ENCODE peak calls at places on chromosomes 16 and 17, in five cellular contexts. G, K, S, U and X are unnamed samples.

GRCh38 chr17:55067697-55068439 is 99.3 kb downstream of the STXBP4 start:
- DNase-seq in S (no peak), K (no peak), U (no peak), G (no peak), X (no peak)

GRCh38 chr17:37642706-37643105 is 540 bp downstream of the DDX52 start:
- DNase-seq in U (no peak), S (peak; percentile 29), K (no peak), G (peak; percentile 40), X (no peak)

GRCh38 chr17:6981426-6981825 is 14.4 kb upstream of the ALOX12 start:
- DNase-seq in G (no peak), U (no peak), S (no peak), K (no peak), X (no peak)

GRCh38 chr16:86424968-86425367 is 85.4 kb upstream of the FOXF1 start:
- DNase-seq in G (no peak), U (no peak), K (no peak), S (no peak), X (no peak)

GRCh38 chr16:13961099-13961811 is 41.3 kb downstream of the ERCC4 start:
- DNase-seq in S (no peak), U (no peak), K (no peak), G (no peak), X (no peak)

GRCh38 chr16:89188064-89188441 is 12.3 kb downstream of the SLC22A31 start:
- DNase-seq in S (no peak), K (no peak), U (no peak), G (no peak), X (peak; percentile 28)

GRCh38 chr16:11190585-11191565 is 65.1 kb downstream of the SOCS1 start:
- DNase-seq in S (peak; percentile 37), U (no peak), K (no peak), G (no peak), X (no peak)

GRCh38 chr16:69071036-69071435 is 34.4 kb upstream of the HAS3 start:
- DNase-seq in S (no peak), G (no peak), K (no peak), U (no peak), X (no peak)

GRCh38 chr17:27546624-27547300 is 84.2 kb upstream of the LGALS9 start:
- DNase-seq in G (no peak), K (no peak), U (no peak), S (no peak), X (no peak)

GRCh38 chr17:8151120-8151640 is 1.0 kb downstream of the PER1 start:
- DNase-seq in U (peak; percentile 98), S (peak; percentile 82), K (peak; percentile 81), G (no peak), X (peak; percentile 85)

GRCh38 chr17:10624966-10625365 is 32.1 kb downstream of the MYH3 start:
- DNase-seq in G (no peak), U (no peak), K (no peak), S (no peak), X (no peak)

GRCh38 chr17:14513835-14514234 is 213.0 kb downstream of the HS3ST3B1 start:
- DNase-seq in K (peak; percentile 22), S (no peak), G (no peak), U (no peak), X (no peak)

GRCh38 chr16:84450176-84450865 is 54.1 kb downstream of the MEAK7 start:
- DNase-seq in S (no peak), U (peak; percentile 54), K (no peak), G (no peak), X (no peak)

GRCh38 chr16:67926181-67926742 is 5.4 kb downstream of the CTRL start:
- DNase-seq in K (peak; percentile 40), G (no peak), S (no peak), U (peak; percentile 86), X (no peak)

GRCh38 chr17:83081561-83082201 is 2.3 kb downstream of the METRNL start:
- DNase-seq in K (no peak), U (peak; percentile 96), G (no peak), S (peak; percentile 58), X (no peak)

GRCh38 chr17:82399601-82400101 is 18.5 kb upstream of the HEXD start:
- DNase-seq in K (no peak), G (no peak), S (no peak), U (no peak), X (no peak)

GRCh38 chr16:68529931-68530667 is 9.0 kb upstream of the ZFP90 start:
- DNase-seq in G (peak; percentile 99), U (peak; percentile 98), K (peak; percentile 92), S (peak; percentile 79), X (peak; percentile 74)

GRCh38 chr17:19645608-19646250 is 2.8 kb upstream of the ALDH3A2 start:
- DNase-seq in K (peak; percentile 82), S (peak; percentile 11), U (no peak), G (peak; percentile 40), X (peak; percentile 24)

GRCh38 chr17:46782250-46782953 is 36.1 kb downstream of the WNT3 start:
- DNase-seq in K (peak; percentile 75), S (peak; percentile 43), U (no peak), G (peak; percentile 74), X (peak; percentile 38)

DNA sequence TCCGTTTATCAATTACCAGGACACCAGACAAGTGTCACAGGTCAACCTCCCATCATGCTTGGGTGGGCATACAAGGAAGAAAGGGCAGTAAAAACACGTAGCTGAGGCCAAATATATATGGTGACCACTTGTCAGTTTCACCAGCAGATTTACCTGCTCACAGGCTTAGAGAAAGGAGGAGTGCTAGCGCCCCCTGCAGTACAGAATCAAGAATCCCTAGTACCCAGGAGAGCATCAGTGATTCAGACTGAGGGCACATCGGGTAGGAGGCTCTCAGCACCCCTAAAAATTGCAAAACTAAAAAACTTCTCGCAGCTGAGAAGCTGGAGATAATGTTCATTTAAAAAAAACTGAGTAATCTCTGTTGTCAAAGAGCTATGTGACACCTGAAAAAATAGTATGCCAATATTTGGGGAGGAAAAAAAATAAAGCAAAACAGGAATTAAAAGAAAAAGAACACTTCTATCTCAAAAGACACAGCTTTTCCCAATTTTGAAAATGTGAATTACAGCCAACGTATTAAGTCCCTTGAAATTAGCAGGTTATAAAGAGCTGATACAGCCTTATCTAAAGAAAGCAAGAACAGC is 21.2 kb upstream of the MON1B start:
- DNase-seq in S (no peak), G (peak; percentile 33), K (peak; percentile 70), U (no peak), X (peak; percentile 68)
- TF ChIP-seq CTCF in S (peak; percentile 80), G (peak; percentile 56), K (peak; percentile 65), U (no peak), X (peak; percentile 81)

DNA sequence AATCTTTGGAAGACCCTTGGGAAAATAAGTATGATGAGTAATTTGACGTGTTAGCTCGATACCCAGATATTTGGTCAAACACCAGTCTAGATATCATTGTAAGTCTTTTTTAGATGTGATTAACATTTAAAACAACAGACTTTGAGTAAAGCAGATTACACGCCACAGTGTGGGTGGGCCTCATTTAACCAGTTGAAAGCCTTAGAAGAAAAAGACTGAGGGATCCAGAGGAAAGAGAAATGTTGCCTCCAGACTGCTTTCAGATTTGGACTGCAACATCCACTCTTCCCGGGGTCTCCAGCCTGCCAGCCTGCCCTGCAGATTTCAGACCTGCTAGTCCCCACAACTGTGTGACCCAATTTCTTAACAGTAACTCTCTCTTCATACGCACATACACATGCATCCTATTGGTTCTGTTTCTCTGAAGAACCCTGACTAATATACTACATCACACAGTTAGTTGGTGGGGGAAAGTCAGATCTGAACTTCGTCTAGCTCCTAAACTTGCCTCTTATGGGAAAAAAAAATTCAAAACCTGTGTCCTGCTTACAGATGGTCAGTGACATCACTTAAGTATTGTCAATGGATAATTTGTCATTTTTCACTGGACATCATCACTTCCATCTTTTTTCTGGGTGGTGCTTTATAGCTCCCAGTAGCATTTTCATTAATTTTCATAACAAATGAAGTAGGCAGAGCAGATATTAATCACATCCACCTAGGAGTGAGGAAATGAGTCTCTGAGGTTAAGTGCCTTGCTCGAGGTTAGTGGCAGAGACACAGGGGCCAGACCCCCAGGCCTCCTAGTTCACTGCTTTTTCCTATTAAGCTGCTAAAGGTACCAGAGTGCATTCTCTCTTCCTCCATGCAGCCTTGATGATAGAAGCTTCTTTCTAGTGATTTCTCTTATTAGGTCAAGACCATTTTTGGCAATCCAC is 107.7 kb upstream of the TOB1 start:
- DNase-seq in G (no peak), S (no peak), U (no peak), K (no peak), X (no peak)
- TF ChIP-seq CTCF in G (no peak), S (no peak), U (no peak), K (no peak), X (no peak)

GRCh38 chr17:32444301-32445074 is at the start of gene PSMD11:
- DNase-seq in K (peak; percentile 99), G (peak; percentile 99), S (peak; percentile 96), U (peak; percentile 99), X (peak; percentile 99)

GRCh38 chr17:32446949-32447348 is 2.6 kb downstream of the PSMD11 start:
- DNase-seq in K (no peak), S (no peak), U (no peak), G (no peak), X (no peak)

GRCh38 chr17:32445075-32445427 is 741 bp downstream of the PSMD11 start:
- DNase-seq in U (no peak), K (peak; percentile 17), S (peak; percentile 60), G (peak; percentile 70), X (peak; percentile 42)

GRCh38 chr17:32445497-32445896 is 1.2 kb downstream of the PSMD11 start:
- DNase-seq in S (no peak), U (no peak), K (no peak), G (no peak), X (no peak)

GRCh38 chr17:32445976-32446375 is 1.7 kb downstream of the PSMD11 start:
- DNase-seq in S (peak; percentile 9), K (no peak), U (no peak), G (peak; percentile 35), X (no peak)
- TF ChIP-seq CTCF in S (no peak), K (no peak), U (no peak), G (no peak), X (no peak)

DNA sequence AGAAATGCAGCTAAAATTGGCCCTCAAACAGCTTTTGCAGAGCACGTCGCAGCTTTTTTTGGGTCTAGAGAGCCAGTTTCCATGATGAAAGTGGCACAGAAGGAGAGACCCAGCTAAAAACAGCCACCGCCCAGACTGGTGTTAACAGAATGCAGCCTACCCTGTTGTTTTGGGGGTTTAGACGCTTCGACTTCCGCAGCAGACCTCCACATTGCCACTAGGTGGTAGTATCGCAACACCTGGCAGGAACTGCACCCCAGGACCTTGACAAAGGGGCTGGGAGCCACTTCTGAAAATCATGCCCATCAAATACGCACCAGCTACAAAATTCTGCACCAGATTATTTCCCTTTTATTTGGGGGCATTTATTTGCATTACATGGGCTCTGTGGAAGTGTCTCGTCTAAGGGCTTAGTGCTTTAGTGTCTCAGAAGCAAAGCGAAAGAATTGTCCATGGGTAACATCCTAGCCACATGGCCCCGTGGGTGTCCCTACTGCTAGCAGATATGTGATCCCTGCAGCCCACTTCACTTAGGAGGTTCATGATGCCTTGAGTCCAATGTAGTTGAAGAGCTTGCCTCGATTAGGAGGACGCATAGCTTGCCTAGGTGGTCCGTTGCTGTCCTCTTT is 167.1 kb downstream of the HAPSTR1 start:
- DNase-seq in G (peak; percentile 54), U (no peak), S (peak; percentile 11), K (peak; percentile 75), X (peak; percentile 61)
- TF ChIP-seq CTCF in G (peak; percentile 70), U (no peak), S (peak; percentile 83), K (peak; percentile 73), X (peak; percentile 80)

GRCh38 chr17:17888821-17889220 is 52.0 kb upstream of the SREBF1 start:
- DNase-seq in G (peak; percentile 44), K (peak; percentile 60), S (no peak), U (no peak), X (peak; percentile 22)
- TF ChIP-seq CTCF in G (no peak), K (no peak), S (peak; percentile 23), U (no peak), X (peak; percentile 30)

DNA sequence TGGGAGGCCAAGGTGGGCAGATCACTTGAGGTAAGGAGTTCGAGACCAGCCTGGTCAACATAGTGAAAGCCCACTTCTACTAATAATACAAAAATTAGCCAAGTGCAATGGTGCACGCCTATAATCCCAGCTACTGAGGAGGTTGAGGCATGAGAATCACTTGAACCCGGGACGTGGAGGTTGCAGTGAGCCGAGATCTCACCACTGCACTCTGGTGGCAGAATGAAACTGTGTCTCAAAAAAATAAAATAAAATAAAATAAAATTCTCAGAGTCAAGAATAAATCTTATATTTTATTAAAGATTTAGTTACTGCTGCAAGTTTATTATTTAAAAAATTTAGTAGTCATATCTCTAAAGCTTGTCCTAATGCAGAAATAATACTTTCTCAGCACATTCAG is 29.7 kb downstream of the ARL4D start:
- DNase-seq in K (no peak), U (no peak), G (no peak), S (no peak), X (no peak)
- TF ChIP-seq CTCF in K (no peak), U (no peak), G (peak; percentile 36), S (peak; percentile 74), X (no peak)